ENCODE peak calls at places on chromosomes 5 and 9, in six cellular contexts. I is GM23248; P is right lobe of liver; L is RWPE2; C is CD4-positive, alpha-beta memory T cell; M is sigmoid colon. H is an unnamed sample. For H3K4me1, the result is how much of the 10 kb centered on the place peaks cover.

GRCh38 chr5:168304349-168304748 is 12.9 kb downstream of the WWC1 start:
- DNase-seq in I (no peak), P (no peak), L (no peak), C (no peak), M (no peak), H (no peak)

GRCh38 chr5:111755942-111756353 is 1.0 kb downstream of the NREP start:
- DNase-seq in I (peak), P (no peak), L (no peak), C (no peak), M (no peak), H (no peak)

GRCh38 chr5:58127486-58128220 is 332.2 kb downstream of the PLK2 start:
- DNase-seq in I (no peak), P (no peak), L (no peak), C (no peak), M (no peak), H (peak)

GRCh38 chr9:133738039-133738805 is at the start of gene SARDH:
- DNase-seq in I (peak), P (peak), L (peak), C (no peak), M (peak), H (peak)

GRCh38 chr5:174523311-174524159 is 200.8 kb upstream of the MSX2 start:
- DNase-seq in I (no peak), P (no peak), L (no peak), C (no peak), M (no peak), H (no peak)

GRCh38 chr9:93603011-93603410 is 26.6 kb downstream of the PHF2 start:
- DNase-seq in I (no peak), P (no peak), L (no peak), C (no peak), M (no peak), H (no peak)

GRCh38 chr5:109922396-109922995 is 232.8 kb downstream of the MAN2A1 start:
- DNase-seq in I (no peak), P (no peak), L (no peak), C (peak), M (no peak), H (no peak)

GRCh38 chr5:10633271-10634049 is 69.6 kb downstream of the ANKRD33B start:
- DNase-seq in I (no peak), P (no peak), L (no peak), C (peak), M (no peak), H (no peak)

GRCh38 chr5:77277764-77278163 is 67.3 kb downstream of the PDE8B start:
- DNase-seq in I (no peak), P (no peak), L (no peak), C (no peak), M (no peak), H (no peak)

GRCh38 chr5:159510282-159510681 is 180.0 kb upstream of the IL12B start:
- DNase-seq in I (peak), P (peak), L (no peak), C (no peak), M (no peak), H (no peak)

GRCh38 chr9:136093995-136094881 is 851 bp downstream of the NACC2 start:
- DNase-seq in I (peak), P (peak), L (no peak), C (peak), M (peak), H (peak)

GRCh38 chr5:95857185-95857945 is 34.8 kb upstream of the GLRX start:
- DNase-seq in I (peak), P (peak), L (no peak), C (no peak), M (peak), H (peak)

GRCh38 chr9:96607971-96608370 is 11.7 kb downstream of the CDC14B start:
- DNase-seq in I (no peak), P (no peak), L (no peak), C (no peak), M (no peak), H (no peak)

GRCh38 chr5:56303511-56303910 is 70.4 kb upstream of the ANKRD55 start:
- DNase-seq in I (no peak), P (no peak), L (no peak), C (no peak), M (no peak), H (no peak)

GRCh38 chr9:138121438-138122050 is 244.0 kb downstream of the CACNA1B start:
- DNase-seq in I (no peak), P (no peak), L (peak), C (no peak), M (no peak), H (no peak)

GRCh38 chr5:30749971-30750370 is 443.5 kb upstream of the CDH6 start:
- DNase-seq in I (peak), P (no peak), L (no peak), C (no peak), M (no peak), H (no peak)

GRCh38 chr5:135718151-135718550 is 116.3 kb upstream of the SLC25A48 start:
- DNase-seq in I (peak), P (no peak), L (no peak), C (no peak), M (no peak), H (no peak)

GRCh38 chr5:139764250-139764791 is 31.3 kb upstream of the PSD2 start:
- DNase-seq in I (peak), P (no peak), L (no peak), C (peak), M (no peak), H (no peak)

GRCh38 chr5:113682497-113683136 is 169.1 kb downstream of the YTHDC2 start:
- DNase-seq in I (peak), P (no peak), L (no peak), C (no peak), M (no peak), H (no peak)

GRCh38 chr5:31364881-31365636 is 166.8 kb downstream of the DROSHA start:
- DNase-seq in I (peak), P (no peak), L (no peak), C (no peak), M (no peak), H (no peak)

GRCh38 chr5:18179579-18179978 is 545.3 kb downstream of the TAF11L14 start:
- DNase-seq in I (no peak), P (no peak), L (no peak), C (no peak), M (no peak), H (no peak)
- H3K4me3 ChIP-seq in I (no peak), P (no peak), L (no peak), C (no peak), M (no peak), H (no peak)

GRCh38 chr5:150323819-150324218 is 21.1 kb upstream of the ARSI start:
- DNase-seq in I (no peak), P (no peak), L (no peak), C (no peak), M (no peak), H (no peak)

GRCh38 chr5:150323092-150323491 is 20.4 kb upstream of the ARSI start:
- DNase-seq in I (no peak), P (no peak), L (no peak), C (no peak), M (no peak), H (no peak)

GRCh38 chr5:150321784-150322183 is 19.1 kb upstream of the ARSI start:
- DNase-seq in I (peak), P (no peak), L (no peak), C (no peak), M (no peak), H (no peak)

GRCh38 chr5:150321211-150321610 is 18.5 kb upstream of the ARSI start:
- DNase-seq in I (no peak), P (no peak), L (no peak), C (no peak), M (no peak), H (no peak)

DNA sequence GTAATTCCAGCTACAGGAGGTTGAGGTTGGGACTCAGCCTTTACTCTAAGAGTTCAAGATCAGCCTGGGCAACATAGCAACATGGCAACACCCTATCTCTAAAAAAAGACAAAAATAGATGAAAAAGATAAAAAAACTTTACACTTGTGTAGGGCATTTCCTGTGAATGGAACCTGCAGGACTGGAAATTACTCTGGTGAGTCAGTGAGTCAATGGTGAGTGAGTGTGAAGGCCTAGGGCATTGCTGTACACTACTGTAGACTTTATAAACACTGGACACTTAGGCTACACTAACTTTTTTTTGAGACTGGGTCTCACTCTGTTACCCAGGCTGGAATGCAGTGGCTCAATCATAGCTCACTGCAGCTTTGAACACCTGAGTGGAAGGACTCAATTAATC is 19.5 kb upstream of the ARSI start:
- DNase-seq in I (peak), P (no peak), L (no peak), C (no peak), M (no peak), H (no peak)
- H3K4me1 ChIP-seq in I (under half), P (under half), L (half or more), C (under half), M (under half), H (under half)

DNA sequence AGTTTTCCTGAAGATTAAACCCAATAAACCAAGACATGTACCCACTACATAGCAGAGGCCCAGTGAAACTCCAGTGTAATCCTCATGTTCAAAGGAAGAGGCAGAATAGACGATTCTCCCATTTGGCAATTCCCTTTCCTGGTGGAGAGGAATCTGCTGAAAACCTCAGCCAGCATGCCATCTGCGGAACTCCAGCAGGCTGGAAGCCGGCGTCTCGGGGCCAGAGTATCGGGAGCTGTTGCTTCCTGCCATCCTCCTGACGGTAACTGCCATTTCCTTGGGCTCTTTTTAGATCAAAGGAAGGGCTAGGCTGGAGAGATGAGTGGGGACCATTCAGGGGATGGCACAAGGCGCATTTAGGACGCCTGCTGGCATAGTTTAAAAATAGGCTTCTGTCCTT is 20.5 kb downstream of the NEURL1B start:
- DNase-seq in I (no peak), P (no peak), L (no peak), C (no peak), M (peak), H (no peak)
- H3K27ac ChIP-seq in I (no peak), P (peak), L (peak), C (no peak), M (peak), H (no peak)

GRCh38 chr5:120510098-120510634 is 46.1 kb downstream of the PRR16 start:
- DNase-seq in I (no peak), P (no peak), L (no peak), C (no peak), M (no peak), H (no peak)

GRCh38 chr5:120510994-120511686 is 47.0 kb downstream of the PRR16 start:
- DNase-seq in I (no peak), P (no peak), L (no peak), C (no peak), M (no peak), H (no peak)

GRCh38 chr5:120509056-120509455 is 45.0 kb downstream of the PRR16 start:
- DNase-seq in I (peak), P (no peak), L (no peak), C (no peak), M (no peak), H (no peak)

GRCh38 chr5:120507197-120507596 is 43.1 kb downstream of the PRR16 start:
- DNase-seq in I (peak), P (no peak), L (no peak), C (no peak), M (no peak), H (no peak)

DNA sequence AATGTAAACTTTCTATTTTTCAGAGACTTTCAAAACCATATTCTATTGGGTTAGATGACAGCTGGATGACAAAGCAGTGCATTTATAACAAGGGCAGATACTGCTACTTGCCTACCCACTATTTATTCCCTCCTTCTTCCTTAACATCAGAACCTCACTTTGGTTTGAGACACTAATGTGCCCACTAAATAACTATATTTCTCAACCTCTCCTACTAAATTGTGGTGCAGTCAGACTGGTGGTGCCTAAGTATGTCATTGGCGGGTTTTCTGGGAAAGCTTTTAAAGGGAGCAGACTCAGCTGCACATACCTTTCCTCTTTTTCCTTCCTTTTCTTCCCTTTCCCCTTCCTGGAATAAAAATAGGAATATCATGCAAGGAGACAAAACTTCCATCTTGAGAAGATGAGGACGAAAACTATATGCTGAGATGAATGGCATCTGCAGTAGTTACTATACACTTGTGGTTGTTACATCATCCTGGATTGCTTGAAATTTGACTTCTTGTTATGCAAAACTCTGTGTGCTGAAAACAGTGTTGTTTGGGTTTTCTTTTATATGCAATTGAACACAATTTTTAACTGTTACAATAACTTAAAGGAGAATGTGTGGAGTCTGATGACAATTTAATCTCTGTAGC is 43.8 kb downstream of the PRR16 start:
- DNase-seq in I (peak), P (no peak), L (no peak), C (no peak), M (no peak), H (no peak)
- H3K4me3 ChIP-seq in I (peak), P (no peak), L (no peak), C (no peak), M (no peak), H (no peak)